ENCODE peak calls at places on chromosomes 7 and 10, in four cellular contexts. One of them, this sample, is unnamed.

GRCh38 chr10:130360826-130361311 is 224.7 kb downstream of the GLRX3 start:
- DNase-seq in HuH-7: no peak
- DNase-seq in neural progenitor cell: no peak
- DNase-seq in GF-D8: no peak
- DNase-seq in this sample: no peak

GRCh38 chr7:47188653-47189315 is 393.1 kb downstream of the TNS3 start:
- DNase-seq in HuH-7: no peak
- DNase-seq in neural progenitor cell: no peak
- DNase-seq in GF-D8: no peak
- DNase-seq in this sample: no peak

GRCh38 chr7:30188806-30189205 is 54.0 kb downstream of the MTURN start:
- DNase-seq in HuH-7: no peak
- DNase-seq in neural progenitor cell: peak
- DNase-seq in GF-D8: no peak
- DNase-seq in this sample: no peak

GRCh38 chr7:47602272-47603004 is 20.5 kb upstream of the TNS3 start:
- DNase-seq in HuH-7: no peak
- DNase-seq in neural progenitor cell: no peak
- DNase-seq in GF-D8: no peak
- DNase-seq in this sample: no peak

GRCh38 chr10:11782793-11783557 is 40.2 kb upstream of the PROSER2 start:
- DNase-seq in HuH-7: peak
- DNase-seq in neural progenitor cell: peak
- DNase-seq in GF-D8: peak
- DNase-seq in this sample: peak

GRCh38 chr10:5999440-6000165 is 22.3 kb upstream of the IL15RA start:
- DNase-seq in HuH-7: no peak
- DNase-seq in neural progenitor cell: no peak
- DNase-seq in GF-D8: no peak
- DNase-seq in this sample: no peak

GRCh38 chr7:24395512-24395911 is 111.5 kb downstream of the NPY start:
- DNase-seq in HuH-7: peak
- DNase-seq in neural progenitor cell: no peak
- DNase-seq in GF-D8: no peak
- DNase-seq in this sample: peak

GRCh38 chr7:68929712-68930395 is 668.4 kb upstream of the AUTS2 start:
- DNase-seq in HuH-7: no peak
- DNase-seq in neural progenitor cell: no peak
- DNase-seq in GF-D8: no peak
- DNase-seq in this sample: no peak

GRCh38 chr10:16519908-16520861 is 1.5 kb downstream of the C1QL3 start:
- DNase-seq in HuH-7: no peak
- DNase-seq in neural progenitor cell: peak
- DNase-seq in GF-D8: no peak
- DNase-seq in this sample: peak

GRCh38 chr10:49594594-49594993 is 15.5 kb upstream of the SLC18A3 start:
- DNase-seq in HuH-7: peak
- DNase-seq in neural progenitor cell: peak
- DNase-seq in GF-D8: no peak
- DNase-seq in this sample: peak

GRCh38 chr7:113763226-113763625 is 155.6 kb downstream of the PPP1R3A start:
- DNase-seq in HuH-7: no peak
- DNase-seq in neural progenitor cell: no peak
- DNase-seq in GF-D8: no peak
- DNase-seq in this sample: no peak

GRCh38 chr10:13206546-13207443 is 27.4 kb downstream of the UCMA start:
- DNase-seq in HuH-7: no peak
- DNase-seq in neural progenitor cell: peak
- DNase-seq in GF-D8: no peak
- DNase-seq in this sample: no peak

GRCh38 chr7:46784746-46785145 is 797.2 kb downstream of the TNS3 start:
- DNase-seq in HuH-7: no peak
- DNase-seq in neural progenitor cell: no peak
- DNase-seq in GF-D8: no peak
- DNase-seq in this sample: no peak

GRCh38 chr10:11336703-11337102 is 274.7 kb downstream of the USP6NL start:
- DNase-seq in HuH-7: no peak
- DNase-seq in neural progenitor cell: peak
- DNase-seq in GF-D8: no peak
- DNase-seq in this sample: no peak

GRCh38 chr7:81248420-81248819 is 329.6 kb upstream of the SEMA3C start:
- DNase-seq in HuH-7: no peak
- DNase-seq in neural progenitor cell: no peak
- DNase-seq in GF-D8: no peak
- DNase-seq in this sample: no peak

This sample was measured in endodermal cell.